ENCODE peak calls at places on chromosome 5, in five cellular contexts. E is endothelial cell, S is stomach, M is GM18507, A is ELR. F is an unnamed sample.

GRCh38 chr5:137201876-137202275 is 297.2 kb downstream of the SPOCK1 start:
- DNase-seq in E (no peak), S (no peak), M (no peak), A (peak), F (no peak)

GRCh38 chr5:122775713-122776084 is 819 bp downstream of the SNX2 start:
- DNase-seq in E (no peak), S (no peak), M (no peak), A (no peak), F (no peak)

GRCh38 chr5:129963359-129963758 is 59.1 kb downstream of the CHSY3 start:
- DNase-seq in E (no peak), S (no peak), M (no peak), A (peak), F (no peak)

GRCh38 chr5:3326569-3327232 is 268.9 kb upstream of the IRX1 start:
- DNase-seq in E (no peak), S (no peak), M (no peak), A (no peak), F (no peak)

GRCh38 chr5:164600929-164601535 is 1095.6 kb downstream of the MAT2B start:
- DNase-seq in E (no peak), S (no peak), M (no peak), A (no peak), F (no peak)

GRCh38 chr5:121462441-121462840 is 389.2 kb upstream of the FTMT start:
- DNase-seq in E (no peak), S (no peak), M (no peak), A (no peak), F (no peak)

GRCh38 chr5:158858011-158858410 is 241.7 kb downstream of the EBF1 start:
- DNase-seq in E (no peak), S (no peak), M (no peak), A (no peak), F (no peak)

GRCh38 chr5:171579162-171579561 is 159.7 kb downstream of the FGF18 start:
- DNase-seq in E (no peak), S (no peak), M (no peak), A (no peak), F (no peak)

GRCh38 chr5:158686240-158686639 is 413.5 kb downstream of the EBF1 start:
- DNase-seq in E (no peak), S (no peak), M (no peak), A (no peak), F (no peak)

GRCh38 chr5:86786955-86787354 is 169.2 kb downstream of the COX7C start:
- DNase-seq in E (no peak), S (no peak), M (no peak), A (no peak), F (no peak)

GRCh38 chr5:78467744-78468357 is 107.4 kb downstream of the SCAMP1 start:
- DNase-seq in E (no peak), S (no peak), M (no peak), A (peak), F (no peak)

GRCh38 chr5:132674671-132675506 is 1.1 kb downstream of the IL4 start:
- DNase-seq in E (no peak), S (no peak), M (no peak), A (peak), F (peak)

GRCh38 chr5:140673187-140673976 is at the start of gene DND1:
- DNase-seq in E (no peak), S (no peak), M (no peak), A (no peak), F (no peak)

GRCh38 chr5:72347801-72348305 is 27.7 kb downstream of the PTCD2 start:
- DNase-seq in E (no peak), S (no peak), M (no peak), A (peak), F (no peak)

GRCh38 chr5:33238826-33239670 is 201.7 kb upstream of the TARS1 start:
- DNase-seq in E (no peak), S (no peak), M (no peak), A (no peak), F (no peak)

GRCh38 chr5:151107084-151107483 is 26.2 kb upstream of the TNIP1 start:
- DNase-seq in E (no peak), S (peak), M (no peak), A (no peak), F (no peak)

GRCh38 chr5:134463991-134464760 is 52.5 kb upstream of the CDKN2AIPNL start:
- DNase-seq in E (no peak), S (no peak), M (no peak), A (peak), F (no peak)

GRCh38 chr5:172168311-172168710 is 19.7 kb downstream of the STK10 start:
- DNase-seq in E (no peak), S (no peak), M (no peak), A (no peak), F (no peak)

GRCh38 chr5:69238760-69239251 is 4.1 kb downstream of the CDK7 start:
- DNase-seq in E (no peak), S (no peak), M (no peak), A (peak), F (no peak)

GRCh38 chr5:168219515-168220410 is 71.7 kb upstream of the WWC1 start:
- DNase-seq in E (peak), S (peak), M (peak), A (peak), F (peak)

GRCh38 chr5:124963236-124963929 is 216.9 kb upstream of the ZNF608 start:
- DNase-seq in E (no peak), S (no peak), M (no peak), A (peak), F (no peak)

GRCh38 chr5:167555771-167556170 is 735.7 kb upstream of the WWC1 start:
- DNase-seq in E (no peak), S (no peak), M (no peak), A (no peak), F (no peak)

GRCh38 chr5:179393078-179393477 is 47.8 kb upstream of the ADAMTS2 start:
- DNase-seq in E (no peak), S (peak), M (no peak), A (peak), F (no peak)

GRCh38 chr5:133189881-133190280 is 138.1 kb downstream of the HSPA4 start:
- DNase-seq in E (no peak), S (no peak), M (no peak), A (no peak), F (no peak)

GRCh38 chr5:81819556-81820314 is 68.8 kb upstream of the SSBP2 start:
- DNase-seq in E (no peak), S (no peak), M (no peak), A (peak), F (no peak)

GRCh38 chr5:152349683-152350526 is 55.2 kb downstream of the NMUR2 start:
- DNase-seq in E (peak), S (peak), M (no peak), A (peak), F (peak)

GRCh38 chr5:74316064-74316586 is 324.4 kb downstream of the ENC1 start:
- DNase-seq in E (no peak), S (no peak), M (no peak), A (peak), F (no peak)

GRCh38 chr5:155189476-155189875 is 175.9 kb downstream of the KIF4B start:
- DNase-seq in E (no peak), S (no peak), M (no peak), A (no peak), F (no peak)

GRCh38 chr5:137453476-137454080 is 45.5 kb downstream of the SPOCK1 start:
- DNase-seq in E (peak), S (no peak), M (no peak), A (peak), F (no peak)

GRCh38 chr5:110335361-110336046 is 391.0 kb downstream of the TMEM232 start:
- DNase-seq in E (no peak), S (no peak), M (no peak), A (peak), F (no peak)

GRCh38 chr5:118165619-118166018 is 822.7 kb downstream of the DTWD2 start:
- DNase-seq in E (no peak), S (no peak), M (no peak), A (no peak), F (no peak)

GRCh38 chr5:139391570-139392323 is 2.0 kb upstream of the MZB1 start:
- DNase-seq in E (peak), S (no peak), M (no peak), A (peak), F (no peak)

GRCh38 chr5:131194725-131195124 is 24.0 kb downstream of the LYRM7 start:
- DNase-seq in E (no peak), S (no peak), M (no peak), A (no peak), F (no peak)

GRCh38 chr5:179769796-179770195 is 24.0 kb upstream of the LTC4S start:
- DNase-seq in E (no peak), S (no peak), M (no peak), A (no peak), F (no peak)

GRCh38 chr5:27241564-27242257 is 203.3 kb upstream of the CDH9 start:
- DNase-seq in E (no peak), S (no peak), M (no peak), A (peak), F (no peak)

GRCh38 chr5:148840531-148840930 is 14.1 kb downstream of the ADRB2 start:
- DNase-seq in E (no peak), S (no peak), M (no peak), A (peak), F (no peak)

GRCh38 chr5:68711311-68712200 is 382.3 kb upstream of the SLC30A5 start:
- DNase-seq in E (no peak), S (no peak), M (peak), A (no peak), F (no peak)